ENCODE peak calls at places on chromosomes 3 and 15, in four cellular contexts. One of them, this sample, is unnamed.
A peak's percentile ranks its signal among the peaks of the same experiment; 100 is the strongest.

GRCh38 chr3:2837893-2838292 is 272.3 kb downstream of the IL5RA start:
- DNase-seq in NCI-H510A treated with DMSO at 0.1 percent for 48 hours: no peak
- DNase-seq in hepatic stellate cell: no peak
- DNase-seq in ecto neural progenitor cell: no peak
- DNase-seq in this sample: no peak

GRCh38 chr3:117531078-117531477 is 821.5 kb downstream of the TUSC7 start:
- DNase-seq in NCI-H510A treated with DMSO at 0.1 percent for 48 hours: no peak
- DNase-seq in hepatic stellate cell: no peak
- DNase-seq in ecto neural progenitor cell: no peak
- DNase-seq in this sample: no peak

GRCh38 chr3:194328080-194328571 is 23.0 kb downstream of the CPN2 start:
- DNase-seq in NCI-H510A treated with DMSO at 0.1 percent for 48 hours: no peak
- DNase-seq in hepatic stellate cell: peak; percentile 62
- DNase-seq in ecto neural progenitor cell: no peak
- DNase-seq in this sample: no peak

GRCh38 chr3:149539491-149539890 is 65.0 kb downstream of the TM4SF4 start:
- DNase-seq in NCI-H510A treated with DMSO at 0.1 percent for 48 hours: no peak
- DNase-seq in hepatic stellate cell: no peak
- DNase-seq in ecto neural progenitor cell: no peak
- DNase-seq in this sample: no peak

GRCh38 chr3:10170915-10171478 is 6.3 kb downstream of the IRAK2 start:
- DNase-seq in NCI-H510A treated with DMSO at 0.1 percent for 48 hours: no peak
- DNase-seq in hepatic stellate cell: no peak
- DNase-seq in ecto neural progenitor cell: no peak
- DNase-seq in this sample: no peak

GRCh38 chr15:91104111-91104510 is 4.1 kb downstream of the SV2B start:
- DNase-seq in NCI-H510A treated with DMSO at 0.1 percent for 48 hours: no peak
- DNase-seq in hepatic stellate cell: no peak
- DNase-seq in ecto neural progenitor cell: no peak
- DNase-seq in this sample: no peak

GRCh38 chr3:10722921-10723320 is 93.1 kb upstream of the SLC6A11 start:
- DNase-seq in NCI-H510A treated with DMSO at 0.1 percent for 48 hours: no peak
- DNase-seq in hepatic stellate cell: no peak
- DNase-seq in ecto neural progenitor cell: peak; percentile 32
- DNase-seq in this sample: no peak

GRCh38 chr3:106193876-106194275 is 325.1 kb upstream of the CBLB start:
- DNase-seq in NCI-H510A treated with DMSO at 0.1 percent for 48 hours: no peak
- DNase-seq in hepatic stellate cell: no peak
- DNase-seq in ecto neural progenitor cell: no peak
- DNase-seq in this sample: no peak

GRCh38 chr3:142972092-142972753 is 8.7 kb upstream of the PAQR9 start:
- DNase-seq in NCI-H510A treated with DMSO at 0.1 percent for 48 hours: no peak
- DNase-seq in hepatic stellate cell: no peak
- DNase-seq in ecto neural progenitor cell: no peak
- DNase-seq in this sample: no peak

GRCh38 chr3:186413615-186414415 is 51.8 kb upstream of the DGKG start:
- DNase-seq in NCI-H510A treated with DMSO at 0.1 percent for 48 hours: peak; percentile 93
- DNase-seq in hepatic stellate cell: no peak
- DNase-seq in ecto neural progenitor cell: peak; percentile 69
- DNase-seq in this sample: no peak

GRCh38 chr15:69888406-69888805 is 209.3 kb downstream of the TLE3 start:
- DNase-seq in NCI-H510A treated with DMSO at 0.1 percent for 48 hours: no peak
- DNase-seq in hepatic stellate cell: no peak
- DNase-seq in ecto neural progenitor cell: no peak
- DNase-seq in this sample: no peak

GRCh38 chr3:55002416-55002930 is 74.6 kb upstream of the LRTM1 start:
- DNase-seq in NCI-H510A treated with DMSO at 0.1 percent for 48 hours: no peak
- DNase-seq in hepatic stellate cell: no peak
- DNase-seq in ecto neural progenitor cell: no peak
- DNase-seq in this sample: no peak

GRCh38 chr15:43749690-43750345 is 3.6 kb downstream of the PDIA3 start:
- DNase-seq in NCI-H510A treated with DMSO at 0.1 percent for 48 hours: no peak
- DNase-seq in hepatic stellate cell: no peak
- DNase-seq in ecto neural progenitor cell: no peak
- DNase-seq in this sample: no peak

GRCh38 chr3:40843208-40843624 is 318.5 kb downstream of the ZNF621 start:
- DNase-seq in NCI-H510A treated with DMSO at 0.1 percent for 48 hours: no peak
- DNase-seq in hepatic stellate cell: no peak
- DNase-seq in ecto neural progenitor cell: no peak
- DNase-seq in this sample: no peak

GRCh38 chr15:48548376-48548775 is 97.1 kb downstream of the FBN1 start:
- DNase-seq in NCI-H510A treated with DMSO at 0.1 percent for 48 hours: no peak
- DNase-seq in hepatic stellate cell: no peak
- DNase-seq in ecto neural progenitor cell: no peak
- DNase-seq in this sample: no peak

GRCh38 chr3:48588230-48588629 is 6.9 kb downstream of the COL7A1 start:
- DNase-seq in NCI-H510A treated with DMSO at 0.1 percent for 48 hours: no peak
- DNase-seq in hepatic stellate cell: no peak
- DNase-seq in ecto neural progenitor cell: no peak
- DNase-seq in this sample: no peak

GRCh38 chr3:57982561-57983243 is 25.5 kb upstream of the FLNB start:
- DNase-seq in NCI-H510A treated with DMSO at 0.1 percent for 48 hours: no peak
- DNase-seq in hepatic stellate cell: no peak
- DNase-seq in ecto neural progenitor cell: no peak
- DNase-seq in this sample: no peak

GRCh38 chr3:54931182-54931581 is 3.3 kb upstream of the LRTM1 start:
- DNase-seq in NCI-H510A treated with DMSO at 0.1 percent for 48 hours: no peak
- DNase-seq in hepatic stellate cell: no peak
- DNase-seq in ecto neural progenitor cell: no peak
- DNase-seq in this sample: no peak

GRCh38 chr3:106514431-106514830 is 645.6 kb upstream of the CBLB start:
- DNase-seq in NCI-H510A treated with DMSO at 0.1 percent for 48 hours: no peak
- DNase-seq in hepatic stellate cell: peak; percentile 4
- DNase-seq in ecto neural progenitor cell: no peak
- DNase-seq in this sample: no peak

GRCh38 chr3:134366221-134366927 is 7.9 kb downstream of the AMOTL2 start:
- DNase-seq in NCI-H510A treated with DMSO at 0.1 percent for 48 hours: no peak
- DNase-seq in hepatic stellate cell: no peak
- DNase-seq in ecto neural progenitor cell: no peak
- DNase-seq in this sample: peak; percentile 11

GRCh38 chr15:74627766-74628165 is 12.1 kb downstream of the CLK3 start:
- DNase-seq in NCI-H510A treated with DMSO at 0.1 percent for 48 hours: no peak
- DNase-seq in hepatic stellate cell: no peak
- DNase-seq in ecto neural progenitor cell: no peak
- DNase-seq in this sample: no peak

GRCh38 chr15:63902671-63903035 is 68.9 kb upstream of the HERC1 start:
- DNase-seq in NCI-H510A treated with DMSO at 0.1 percent for 48 hours: no peak
- DNase-seq in hepatic stellate cell: no peak
- DNase-seq in ecto neural progenitor cell: no peak
- DNase-seq in this sample: no peak

GRCh38 chr3:172142074-172143059 is 103.0 kb downstream of the FNDC3B start:
- DNase-seq in NCI-H510A treated with DMSO at 0.1 percent for 48 hours: no peak
- DNase-seq in hepatic stellate cell: no peak
- DNase-seq in ecto neural progenitor cell: no peak
- DNase-seq in this sample: no peak

GRCh38 chr3:87082806-87083440 is 92.0 kb upstream of the VGLL3 start:
- DNase-seq in NCI-H510A treated with DMSO at 0.1 percent for 48 hours: peak; percentile 19
- DNase-seq in hepatic stellate cell: peak; percentile 50
- DNase-seq in ecto neural progenitor cell: no peak
- DNase-seq in this sample: peak; percentile 52

GRCh38 chr15:67100808-67101581 is 35.6 kb downstream of the SMAD3 start:
- DNase-seq in NCI-H510A treated with DMSO at 0.1 percent for 48 hours: no peak
- DNase-seq in hepatic stellate cell: no peak
- DNase-seq in ecto neural progenitor cell: no peak
- DNase-seq in this sample: no peak

GRCh38 chr15:29736012-29736744 is 86.1 kb downstream of the TJP1 start:
- DNase-seq in NCI-H510A treated with DMSO at 0.1 percent for 48 hours: no peak
- DNase-seq in hepatic stellate cell: no peak
- DNase-seq in ecto neural progenitor cell: no peak
- DNase-seq in this sample: no peak

GRCh38 chr15:80507638-80508316 is 103.6 kb downstream of the ARNT2 start:
- DNase-seq in NCI-H510A treated with DMSO at 0.1 percent for 48 hours: no peak
- DNase-seq in hepatic stellate cell: peak; percentile 80
- DNase-seq in ecto neural progenitor cell: no peak
- DNase-seq in this sample: peak; percentile 79

GRCh38 chr15:76460871-76461270 is 124.3 kb downstream of the ISL2 start:
- DNase-seq in NCI-H510A treated with DMSO at 0.1 percent for 48 hours: no peak
- DNase-seq in hepatic stellate cell: no peak
- DNase-seq in ecto neural progenitor cell: no peak
- DNase-seq in this sample: no peak

GRCh38 chr3:11201246-11202024 is 47.1 kb downstream of the HRH1 start:
- DNase-seq in NCI-H510A treated with DMSO at 0.1 percent for 48 hours: no peak
- DNase-seq in hepatic stellate cell: no peak
- DNase-seq in ecto neural progenitor cell: peak; percentile 37
- DNase-seq in this sample: peak; percentile 67

GRCh38 chr15:101439285-101439919 is 50.1 kb downstream of the PCSK6 start:
- DNase-seq in NCI-H510A treated with DMSO at 0.1 percent for 48 hours: no peak
- DNase-seq in hepatic stellate cell: no peak
- DNase-seq in ecto neural progenitor cell: no peak
- DNase-seq in this sample: no peak

GRCh38 chr3:35739964-35740527 is 100.7 kb downstream of the ARPP21 start:
- DNase-seq in NCI-H510A treated with DMSO at 0.1 percent for 48 hours: peak; percentile 5
- DNase-seq in hepatic stellate cell: no peak
- DNase-seq in ecto neural progenitor cell: no peak
- DNase-seq in this sample: no peak

GRCh38 chr3:46368569-46368968 is 2.2 kb upstream of the CCR5 start:
- DNase-seq in NCI-H510A treated with DMSO at 0.1 percent for 48 hours: no peak
- DNase-seq in hepatic stellate cell: no peak
- DNase-seq in ecto neural progenitor cell: peak; percentile 60
- DNase-seq in this sample: no peak

GRCh38 chr15:91942676-91943417 is 89.3 kb downstream of the SLCO3A1 start:
- DNase-seq in NCI-H510A treated with DMSO at 0.1 percent for 48 hours: peak; percentile 86
- DNase-seq in hepatic stellate cell: peak; percentile 80
- DNase-seq in ecto neural progenitor cell: no peak
- DNase-seq in this sample: no peak

GRCh38 chr3:8210752-8211405 is 290.7 kb upstream of the LMCD1 start:
- DNase-seq in NCI-H510A treated with DMSO at 0.1 percent for 48 hours: no peak
- DNase-seq in hepatic stellate cell: no peak
- DNase-seq in ecto neural progenitor cell: no peak
- DNase-seq in this sample: no peak

GRCh38 chr3:31917303-31917903 is 63.7 kb downstream of the OSBPL10 start:
- DNase-seq in NCI-H510A treated with DMSO at 0.1 percent for 48 hours: no peak
- DNase-seq in hepatic stellate cell: no peak
- DNase-seq in ecto neural progenitor cell: no peak
- DNase-seq in this sample: no peak

GRCh38 chr15:23081271-23081670 is 41.9 kb upstream of the TUBGCP5 start:
- DNase-seq in NCI-H510A treated with DMSO at 0.1 percent for 48 hours: no peak
- DNase-seq in hepatic stellate cell: no peak
- DNase-seq in ecto neural progenitor cell: no peak
- DNase-seq in this sample: no peak

GRCh38 chr3:61899700-61900462 is 338.5 kb downstream of the PTPRG start:
- DNase-seq in NCI-H510A treated with DMSO at 0.1 percent for 48 hours: no peak
- DNase-seq in hepatic stellate cell: no peak
- DNase-seq in ecto neural progenitor cell: no peak
- DNase-seq in this sample: no peak

GRCh38 chr15:44029940-44030568 is 165.0 kb downstream of the FRMD5 start:
- DNase-seq in NCI-H510A treated with DMSO at 0.1 percent for 48 hours: no peak
- DNase-seq in hepatic stellate cell: no peak
- DNase-seq in ecto neural progenitor cell: no peak
- DNase-seq in this sample: no peak

GRCh38 chr15:98881526-98882517 is 125.8 kb downstream of the PGPEP1L start:
- DNase-seq in NCI-H510A treated with DMSO at 0.1 percent for 48 hours: no peak
- DNase-seq in hepatic stellate cell: no peak
- DNase-seq in ecto neural progenitor cell: no peak
- DNase-seq in this sample: peak; percentile 60